ENCODE peak calls at places on chromosomes 12 and 14, in six cellular contexts. I is naive thymus-derived CD4-positive, alpha-beta T cell; Q is right cardiac atrium; N is H9; S is CD4-positive, alpha-beta T cell; K is pancreas. G is an unnamed sample. For H3K27me3, the result is how much of the 10 kb centered on the place peaks cover.

GRCh38 chr12:132432721-132433577 is 57.0 kb upstream of the FBRSL1 start:
- DNase-seq in I (no peak), Q (peak), N (no peak), S (no peak), K (no peak), G (no peak)

GRCh38 chr12:27177716-27178115 is 66.4 kb upstream of the STK38L start:
- DNase-seq in I (no peak), Q (no peak), N (no peak), S (no peak), K (no peak), G (no peak)

GRCh38 chr14:75443203-75443969 is 15.6 kb downstream of the JDP2 start:
- DNase-seq in I (no peak), Q (no peak), N (no peak), S (no peak), K (no peak), G (no peak)

GRCh38 chr12:72036393-72036792 is 97.7 kb downstream of the TPH2 start:
- DNase-seq in I (no peak), Q (no peak), N (no peak), S (no peak), K (no peak), G (no peak)

GRCh38 chr14:91241848-91242247 is 2.7 kb downstream of the GPR68 start:
- DNase-seq in I (peak), Q (no peak), N (no peak), S (no peak), K (no peak), G (no peak)

GRCh38 chr14:67668559-67668958 is 5.9 kb downstream of the VTI1B start:
- DNase-seq in I (no peak), Q (no peak), N (no peak), S (no peak), K (no peak), G (no peak)

GRCh38 chr14:69354383-69355154 is 43.5 kb downstream of the ERH start:
- DNase-seq in I (no peak), Q (no peak), N (no peak), S (peak), K (no peak), G (peak)

GRCh38 chr12:28710882-28711281 is 438.2 kb upstream of the FAR2 start:
- DNase-seq in I (no peak), Q (no peak), N (no peak), S (no peak), K (no peak), G (no peak)

GRCh38 chr12:75825686-75826085 is 205.9 kb downstream of the PHLDA1 start:
- DNase-seq in I (no peak), Q (no peak), N (no peak), S (no peak), K (no peak), G (no peak)

GRCh38 chr14:58129208-58129607 is 22.8 kb downstream of the ARMH4 start:
- DNase-seq in I (no peak), Q (no peak), N (no peak), S (no peak), K (no peak), G (no peak)

GRCh38 chr12:102811125-102811737 is 105.8 kb downstream of the PAH start:
- DNase-seq in I (no peak), Q (no peak), N (peak), S (no peak), K (no peak), G (no peak)

GRCh38 chr12:56097738-56098137 is 6.6 kb upstream of the PA2G4 start:
- DNase-seq in I (no peak), Q (no peak), N (no peak), S (no peak), K (no peak), G (no peak)

GRCh38 chr14:84254205-84254788 is 1275.6 kb upstream of the FLRT2 start:
- DNase-seq in I (no peak), Q (no peak), N (peak), S (no peak), K (no peak), G (no peak)

GRCh38 chr12:65881348-65881961 is 57.2 kb downstream of the HMGA2 start:
- DNase-seq in I (no peak), Q (peak), N (no peak), S (no peak), K (peak), G (no peak)

GRCh38 chr12:41205070-41205715 is 17.1 kb downstream of the PDZRN4 start:
- DNase-seq in I (no peak), Q (no peak), N (no peak), S (no peak), K (no peak), G (no peak)

GRCh38 chr14:36361210-36361853 is 40.9 kb upstream of the MBIP start:
- DNase-seq in I (no peak), Q (no peak), N (no peak), S (no peak), K (no peak), G (no peak)

GRCh38 chr14:75521415-75522199 is 662 bp upstream of the BATF start:
- DNase-seq in I (no peak), Q (no peak), N (no peak), S (no peak), K (no peak), G (no peak)

GRCh38 chr12:131226345-131227265 is 272.9 kb downstream of the ADGRD1 start:
- DNase-seq in I (no peak), Q (no peak), N (peak), S (no peak), K (no peak), G (peak)

DNA sequence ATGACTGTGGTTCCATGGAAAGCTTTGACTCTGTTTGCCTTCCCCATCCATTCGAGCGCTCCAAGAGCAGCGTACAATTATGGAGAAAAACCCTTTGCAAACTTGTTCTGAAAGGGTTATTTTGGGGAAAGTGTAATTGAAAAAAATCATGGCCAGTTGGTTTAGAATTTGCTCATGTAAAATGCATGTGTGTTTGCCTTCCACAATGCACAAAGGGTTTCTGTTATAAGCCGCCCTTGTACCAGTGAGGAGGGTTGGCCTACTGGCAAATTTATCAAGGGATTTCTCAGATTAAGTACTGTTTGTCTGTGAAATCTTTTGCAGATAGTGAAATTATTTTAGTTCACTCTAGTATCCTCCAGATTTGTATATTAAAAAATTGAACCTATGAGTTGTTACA is 62.7 kb upstream of the PELI2 start:
- DNase-seq in I (no peak), Q (no peak), N (no peak), S (no peak), K (no peak), G (no peak)
- H3K27me3 ChIP-seq in I (under half), Q (under half), N (under half), S (under half), K (under half), G (under half)

DNA sequence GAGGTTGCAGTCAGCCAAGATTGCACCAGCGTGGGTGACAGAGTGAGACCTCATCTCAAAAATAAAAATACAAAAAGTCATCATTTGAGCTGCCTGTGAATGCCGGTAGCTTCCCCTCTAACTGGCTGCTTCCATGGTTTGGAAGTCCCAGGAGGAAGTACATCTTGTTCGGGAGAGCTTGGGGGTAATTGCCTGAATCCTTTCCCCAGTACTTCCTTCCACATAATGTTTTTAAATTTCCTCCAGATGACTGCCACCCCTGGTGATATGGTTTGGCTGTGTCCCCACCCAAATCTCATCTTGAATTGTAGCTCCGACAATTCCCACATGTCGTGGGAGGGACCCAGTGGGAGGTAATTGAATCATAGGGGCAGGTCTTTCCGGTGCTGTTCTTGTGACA is 87.3 kb downstream of the SPRING1 start:
- DNase-seq in I (no peak), Q (no peak), N (no peak), S (no peak), K (no peak), G (no peak)
- H3K27me3 ChIP-seq in I (under half), Q (under half), N (under half), S (under half), K (under half), G (under half)

DNA sequence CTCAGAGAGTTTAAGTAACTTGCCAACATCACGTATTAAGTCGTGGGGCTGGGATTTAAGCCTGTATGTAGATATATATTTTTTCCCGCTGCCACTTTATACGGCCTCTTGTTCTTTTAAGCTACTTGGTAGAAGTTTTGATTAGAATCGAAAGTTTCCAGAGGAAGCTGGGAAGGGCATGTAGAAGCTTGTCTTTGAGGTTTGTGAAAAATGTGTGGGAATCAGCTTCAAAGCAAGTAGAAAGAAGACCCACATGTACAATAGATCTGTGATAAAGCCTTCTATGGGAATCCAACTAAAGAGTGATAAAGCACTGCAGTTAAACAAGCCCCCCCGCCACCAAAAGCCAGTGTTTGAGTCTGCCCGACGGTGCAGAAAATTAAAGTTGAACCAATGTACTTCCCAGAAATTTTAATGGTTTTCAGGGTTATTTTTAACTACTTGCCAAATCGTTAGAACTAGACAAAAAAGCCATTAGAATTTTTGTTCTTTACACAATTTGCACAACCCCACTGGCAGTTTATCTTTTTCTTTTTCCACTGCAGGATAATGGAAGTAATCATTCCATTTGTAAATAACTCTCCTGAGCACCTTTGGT is 25.5 kb downstream of the SERPINA11 start:
- DNase-seq in I (no peak), Q (no peak), N (no peak), S (no peak), K (no peak), G (no peak)
- H3K27me3 ChIP-seq in I (under half), Q (under half), N (under half), S (under half), K (under half), G (under half)

DNA sequence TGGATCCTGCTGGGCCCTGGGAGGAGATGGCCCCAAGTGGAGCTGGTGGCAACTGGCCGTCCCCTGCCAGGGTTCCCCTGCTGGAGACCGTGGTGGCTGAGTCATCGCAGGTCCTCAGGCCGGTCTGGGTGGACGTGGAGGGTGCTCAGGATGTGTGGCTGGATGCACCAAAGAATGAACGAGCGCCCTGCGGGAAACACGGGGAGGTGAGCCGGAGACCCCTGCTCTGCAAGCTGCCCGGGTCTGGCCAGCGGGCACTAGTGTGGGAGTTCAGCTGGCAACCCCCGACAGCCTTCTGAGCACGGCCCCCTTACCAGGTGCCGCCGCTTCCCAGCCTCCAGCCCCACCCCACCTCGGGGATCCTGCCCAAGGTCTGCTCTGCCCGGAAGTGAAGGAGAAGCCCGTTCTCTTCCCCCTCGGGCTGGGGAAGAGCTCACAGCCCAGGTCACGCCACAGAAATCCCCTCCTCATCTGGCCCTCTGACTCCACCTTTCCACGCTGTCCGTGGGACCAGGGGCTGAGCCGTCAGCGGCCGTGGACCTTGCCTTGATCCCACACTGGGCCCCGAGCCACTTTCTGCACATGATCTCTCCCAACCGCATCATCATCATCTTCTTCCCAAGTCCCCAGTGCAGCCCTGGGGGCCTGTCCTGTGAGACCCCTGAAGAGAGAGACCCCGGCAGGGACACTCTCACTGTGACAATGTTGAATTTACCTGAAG is 165.5 kb downstream of the KIF26A start:
- DNase-seq in I (no peak), Q (peak), N (no peak), S (no peak), K (no peak), G (no peak)
- H3K27me3 ChIP-seq in I (under half), Q (under half), N (under half), S (under half), K (under half), G (under half)

GRCh38 chr12:4589941-4590340 is 27.9 kb downstream of the DYRK4 start:
- DNase-seq in I (no peak), Q (no peak), N (no peak), S (no peak), K (no peak), G (no peak)
- H3K27me3 ChIP-seq in I (under half), Q (under half), N (under half), S (under half), K (under half), G (under half)

DNA sequence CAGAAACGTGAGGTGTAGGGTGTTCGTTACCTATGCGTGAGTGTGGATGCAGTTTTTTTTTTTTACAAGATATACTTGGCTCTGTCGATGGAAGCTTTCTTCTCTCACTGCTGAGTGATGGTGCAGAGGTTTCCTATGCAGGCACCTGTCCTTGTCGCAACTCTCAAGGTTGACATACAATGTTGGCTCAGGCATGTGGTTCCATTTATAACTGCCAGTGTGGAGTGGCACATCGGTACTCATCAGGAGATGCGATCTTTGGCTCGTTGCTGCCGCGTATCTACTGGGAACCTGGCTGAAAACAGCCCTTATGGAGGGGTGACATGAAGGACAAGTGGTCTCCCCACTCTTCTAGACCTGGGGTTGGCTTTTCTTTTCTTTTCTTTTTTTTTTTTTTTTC is 109.0 kb downstream of the ZNF664 start:
- DNase-seq in I (no peak), Q (no peak), N (no peak), S (no peak), K (no peak), G (no peak)
- H3K27me3 ChIP-seq in I (under half), Q (under half), N (under half), S (under half), K (under half), G (under half)

G was measured in spleen.